ENCODE peak calls at places on chromosomes 11 and 22, in five cellular contexts. One of them, this sample, is unnamed. For H3K79me1, the result is how much of the 10 kb centered on the place peaks cover.

GRCh38 chr22:32991353-32992115 is 66.6 kb downstream of the SYN3 start:
- DNase-seq in IMR-90: no peak
- DNase-seq in neuronal stem cell: no peak
- DNase-seq in mesenchymal stem cell: no peak
- DNase-seq in H1: no peak
- DNase-seq in this sample: no peak

GRCh38 chr11:67277231-67277961 is 11.1 kb downstream of the GRK2 start:
- DNase-seq in IMR-90: peak
- DNase-seq in neuronal stem cell: no peak
- DNase-seq in mesenchymal stem cell: peak
- DNase-seq in H1: no peak
- DNase-seq in this sample: peak

GRCh38 chr22:36352775-36353507 is 34.8 kb downstream of the MYH9 start:
- DNase-seq in IMR-90: peak
- DNase-seq in neuronal stem cell: no peak
- DNase-seq in mesenchymal stem cell: no peak
- DNase-seq in H1: no peak
- DNase-seq in this sample: no peak

GRCh38 chr11:96014234-96014633 is 90.3 kb upstream of the MTMR2 start:
- DNase-seq in IMR-90: peak
- DNase-seq in neuronal stem cell: peak
- DNase-seq in mesenchymal stem cell: peak
- DNase-seq in H1: no peak
- DNase-seq in this sample: no peak

GRCh38 chr11:88414981-88415391 is 77.5 kb upstream of the CTSC start:
- DNase-seq in IMR-90: peak
- DNase-seq in neuronal stem cell: no peak
- DNase-seq in mesenchymal stem cell: peak
- DNase-seq in H1: no peak
- DNase-seq in this sample: no peak

GRCh38 chr22:39661842-39662676 is 91.5 kb downstream of the CACNA1I start:
- DNase-seq in IMR-90: no peak
- DNase-seq in neuronal stem cell: no peak
- DNase-seq in mesenchymal stem cell: no peak
- DNase-seq in H1: peak
- DNase-seq in this sample: peak

GRCh38 chr11:1506981-1507380 is 20.4 kb upstream of the MOB2 start:
- DNase-seq in IMR-90: no peak
- DNase-seq in neuronal stem cell: no peak
- DNase-seq in mesenchymal stem cell: no peak
- DNase-seq in H1: no peak
- DNase-seq in this sample: no peak

GRCh38 chr22:46848227-46848626 is 85.8 kb downstream of the TBC1D22A start:
- DNase-seq in IMR-90: peak
- DNase-seq in neuronal stem cell: no peak
- DNase-seq in mesenchymal stem cell: no peak
- DNase-seq in H1: no peak
- DNase-seq in this sample: no peak

GRCh38 chr22:50396751-50397370 is 53.7 kb downstream of the PPP6R2 start:
- DNase-seq in IMR-90: peak
- DNase-seq in neuronal stem cell: no peak
- DNase-seq in mesenchymal stem cell: peak
- DNase-seq in H1: no peak
- DNase-seq in this sample: no peak

GRCh38 chr11:31160504-31161422 is 208.8 kb downstream of the DCDC1 start:
- DNase-seq in IMR-90: no peak
- DNase-seq in neuronal stem cell: peak
- DNase-seq in mesenchymal stem cell: no peak
- DNase-seq in H1: no peak
- DNase-seq in this sample: no peak

GRCh38 chr11:28887681-28888080 is 779.5 kb downstream of the METTL15 start:
- DNase-seq in IMR-90: no peak
- DNase-seq in neuronal stem cell: no peak
- DNase-seq in mesenchymal stem cell: peak
- DNase-seq in H1: no peak
- DNase-seq in this sample: no peak

GRCh38 chr11:79087957-79088318 is 352.9 kb downstream of the TENM4 start:
- DNase-seq in IMR-90: no peak
- DNase-seq in neuronal stem cell: no peak
- DNase-seq in mesenchymal stem cell: peak
- DNase-seq in H1: no peak
- DNase-seq in this sample: no peak

GRCh38 chr11:68503281-68503687 is 42.7 kb downstream of the PPP6R3 start:
- DNase-seq in IMR-90: peak
- DNase-seq in neuronal stem cell: no peak
- DNase-seq in mesenchymal stem cell: peak
- DNase-seq in H1: no peak
- DNase-seq in this sample: no peak

GRCh38 chr11:48141475-48142100 is 75.0 kb upstream of the OR4B1 start:
- DNase-seq in IMR-90: no peak
- DNase-seq in neuronal stem cell: no peak
- DNase-seq in mesenchymal stem cell: peak
- DNase-seq in H1: no peak
- DNase-seq in this sample: no peak

GRCh38 chr11:44994753-44995152 is 44.1 kb upstream of the TP53I11 start:
- DNase-seq in IMR-90: no peak
- DNase-seq in neuronal stem cell: no peak
- DNase-seq in mesenchymal stem cell: no peak
- DNase-seq in H1: no peak
- DNase-seq in this sample: peak

GRCh38 chr11:14969922-14970323 is 2.2 kb downstream of the CALCA start:
- DNase-seq in IMR-90: peak
- DNase-seq in neuronal stem cell: peak
- DNase-seq in mesenchymal stem cell: peak
- DNase-seq in H1: peak
- DNase-seq in this sample: peak

GRCh38 chr11:3613998-3614741 is 27.6 kb downstream of the ART5 start:
- DNase-seq in IMR-90: no peak
- DNase-seq in neuronal stem cell: no peak
- DNase-seq in mesenchymal stem cell: no peak
- DNase-seq in H1: no peak
- DNase-seq in this sample: no peak

GRCh38 chr11:2807276-2807681 is 78.3 kb downstream of the CDKN1C start:
- DNase-seq in IMR-90: no peak
- DNase-seq in neuronal stem cell: no peak
- DNase-seq in mesenchymal stem cell: no peak
- DNase-seq in H1: no peak
- DNase-seq in this sample: peak

GRCh38 chr11:112525844-112526590 is 265.4 kb upstream of the PLET1 start:
- DNase-seq in IMR-90: no peak
- DNase-seq in neuronal stem cell: no peak
- DNase-seq in mesenchymal stem cell: peak
- DNase-seq in H1: no peak
- DNase-seq in this sample: no peak

GRCh38 chr11:124329787-124330478 is 9.9 kb upstream of the OR8D2 start:
- DNase-seq in IMR-90: peak
- DNase-seq in neuronal stem cell: no peak
- DNase-seq in mesenchymal stem cell: peak
- DNase-seq in H1: no peak
- DNase-seq in this sample: no peak

DNA sequence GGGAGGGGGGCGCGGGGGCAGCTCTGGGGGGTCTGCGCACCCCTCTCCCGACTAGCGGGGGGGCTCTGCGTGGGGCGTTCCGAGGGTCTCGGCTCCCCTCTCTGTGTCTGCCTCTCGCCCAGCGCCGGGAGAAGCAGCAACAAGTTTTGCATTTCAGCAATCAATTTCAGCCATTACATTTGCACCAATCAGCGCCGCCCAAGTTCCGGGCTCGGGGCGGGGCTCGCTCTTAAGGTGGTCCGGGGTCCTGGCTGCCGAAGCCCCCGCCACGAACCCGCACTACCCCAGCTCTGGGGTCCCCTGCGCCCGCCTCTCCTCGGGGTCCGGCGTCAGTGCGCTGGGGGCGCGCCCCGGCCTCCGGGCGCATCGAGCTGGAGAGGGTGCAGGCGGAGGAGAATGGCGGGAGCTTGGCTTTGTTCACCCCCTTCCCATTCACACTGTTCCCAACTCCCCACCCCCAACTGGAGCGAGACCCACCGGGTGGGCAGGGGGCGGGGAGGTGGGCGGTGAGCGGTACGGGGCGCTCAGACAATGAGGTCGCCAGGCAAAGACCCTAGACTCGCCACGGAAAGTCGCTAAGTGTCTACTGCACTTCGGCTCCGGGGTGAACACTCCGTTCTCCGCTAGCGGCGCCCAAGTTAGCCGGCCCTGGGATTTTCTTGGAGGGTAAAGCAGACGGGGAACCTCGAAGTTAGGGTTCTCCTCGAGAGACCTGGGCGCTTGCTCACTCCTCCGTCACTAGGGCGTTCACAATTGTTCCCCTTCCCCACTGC is at the start of gene MN1:
- DNase-seq in IMR-90: peak
- DNase-seq in neuronal stem cell: peak
- DNase-seq in mesenchymal stem cell: peak
- DNase-seq in H1: no peak
- DNase-seq in this sample: peak
- H2AFZ ChIP-seq in IMR-90: peak
- H2AFZ ChIP-seq in neuronal stem cell: peak
- H2AFZ ChIP-seq in mesenchymal stem cell: peak
- H2AFZ ChIP-seq in H1: peak
- H2AFZ ChIP-seq in this sample: no peak

GRCh38 chr11:63873381-63873780 is 34.5 kb downstream of the MARK2 start:
- DNase-seq in IMR-90: no peak
- DNase-seq in neuronal stem cell: no peak
- DNase-seq in mesenchymal stem cell: no peak
- DNase-seq in H1: no peak
- DNase-seq in this sample: no peak

GRCh38 chr11:63872833-63873201 is 33.9 kb downstream of the MARK2 start:
- DNase-seq in IMR-90: no peak
- DNase-seq in neuronal stem cell: no peak
- DNase-seq in mesenchymal stem cell: no peak
- DNase-seq in H1: no peak
- DNase-seq in this sample: no peak

GRCh38 chr11:63876616-63877015 is 37.7 kb downstream of the MARK2 start:
- DNase-seq in IMR-90: no peak
- DNase-seq in neuronal stem cell: no peak
- DNase-seq in mesenchymal stem cell: no peak
- DNase-seq in H1: no peak
- DNase-seq in this sample: no peak

GRCh38 chr11:63875506-63875905 is 36.6 kb downstream of the MARK2 start:
- DNase-seq in IMR-90: no peak
- DNase-seq in neuronal stem cell: no peak
- DNase-seq in mesenchymal stem cell: no peak
- DNase-seq in H1: no peak
- DNase-seq in this sample: no peak

DNA sequence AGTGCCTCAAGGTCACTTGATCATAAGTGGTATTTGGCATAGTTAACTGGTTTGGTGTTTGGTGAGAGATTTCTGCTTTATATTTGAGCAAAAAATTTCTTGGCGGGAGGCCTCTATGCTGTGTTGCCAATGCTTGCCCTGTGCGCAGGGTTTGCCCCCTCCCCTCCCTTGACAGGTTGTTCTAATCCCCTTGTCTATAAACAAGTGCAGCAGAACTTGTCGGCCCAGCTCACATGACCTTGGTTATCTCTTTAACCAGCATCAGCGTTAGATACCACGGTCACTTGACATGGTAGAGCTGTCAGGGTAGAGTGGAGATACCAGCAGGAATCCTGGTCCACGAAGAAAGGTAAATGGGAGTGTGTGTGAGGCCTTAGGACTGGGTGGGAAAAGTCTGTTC is 35.6 kb downstream of the MARK2 start:
- DNase-seq in IMR-90: no peak
- DNase-seq in neuronal stem cell: no peak
- DNase-seq in mesenchymal stem cell: no peak
- DNase-seq in H1: no peak
- DNase-seq in this sample: no peak
- H2BK15ac ChIP-seq in IMR-90: no peak
- H2BK15ac ChIP-seq in neuronal stem cell: no peak
- H2BK15ac ChIP-seq in mesenchymal stem cell: no peak
- H2BK15ac ChIP-seq in H1: no peak
- H2BK15ac ChIP-seq in this sample: no peak

GRCh38 chr11:83659466-83659865 is 373.3 kb upstream of the CCDC90B start:
- DNase-seq in IMR-90: no peak
- DNase-seq in neuronal stem cell: no peak
- DNase-seq in mesenchymal stem cell: no peak
- DNase-seq in H1: no peak
- DNase-seq in this sample: no peak
- H3K79me1 ChIP-seq in IMR-90: under half
- H3K79me1 ChIP-seq in neuronal stem cell: under half
- H3K79me1 ChIP-seq in mesenchymal stem cell: under half
- H3K79me1 ChIP-seq in H1: under half
- H3K79me1 ChIP-seq in this sample: under half

DNA sequence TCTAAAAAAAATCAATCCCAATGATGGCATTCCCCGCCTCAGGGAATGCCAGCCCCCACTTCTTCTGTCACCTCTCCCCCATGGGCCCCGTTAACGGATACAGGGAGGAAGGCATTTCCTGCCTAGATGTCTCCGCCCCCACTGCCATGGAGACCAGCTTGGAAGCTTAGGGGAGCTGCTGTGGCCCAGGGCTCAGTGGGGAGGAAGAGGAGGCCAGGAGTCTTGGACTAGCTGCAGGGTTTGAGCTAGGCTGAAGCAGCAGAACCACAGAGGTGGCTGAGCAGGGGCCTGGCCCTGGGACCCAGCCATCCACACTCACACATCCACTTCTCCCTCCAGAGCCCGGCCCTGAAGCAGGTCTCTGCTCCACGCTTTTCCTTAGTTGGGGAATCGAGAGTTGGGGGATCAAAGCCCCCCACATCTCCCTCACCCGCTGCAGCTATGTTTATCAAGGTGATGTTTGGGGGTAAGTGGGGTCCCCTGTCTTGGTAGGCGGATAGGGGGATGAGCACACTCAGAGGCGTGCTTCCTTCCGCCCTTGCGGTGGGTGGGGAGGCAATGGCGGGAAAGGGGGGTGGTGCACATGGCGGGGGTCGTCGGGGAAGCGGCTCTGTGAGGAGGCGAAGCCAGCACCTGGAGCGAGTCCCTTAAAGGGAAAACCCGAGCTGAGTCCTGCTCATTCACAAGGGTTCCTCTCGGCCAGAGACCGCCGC is at the start of gene C22orf15:
- DNase-seq in IMR-90: peak
- DNase-seq in neuronal stem cell: no peak
- DNase-seq in mesenchymal stem cell: peak
- DNase-seq in H1: no peak
- DNase-seq in this sample: peak
- H2AFZ ChIP-seq in IMR-90: peak
- H2AFZ ChIP-seq in neuronal stem cell: peak
- H2AFZ ChIP-seq in mesenchymal stem cell: peak
- H2AFZ ChIP-seq in H1: no peak
- H2AFZ ChIP-seq in this sample: no peak

This sample was measured in H9.